ENCODE peak calls at places on chromosomes 3 and 15, in six cellular contexts. One of them, this sample, is unnamed.

GRCh38 chr3:123290962-123291361 is 89.2 kb downstream of the SEC22A start:
- DNase-seq in HL-60: no peak
- DNase-seq in AG04450: no peak
- DNase-seq in PC-3: no peak
- DNase-seq in upper lobe of right lung: no peak
- DNase-seq in lung: no peak
- DNase-seq in this sample: no peak

GRCh38 chr15:37636736-37637135 is 297.7 kb upstream of the TMCO5A start:
- DNase-seq in PC-3: no peak
- DNase-seq in AG04450: no peak
- DNase-seq in lung: no peak
- DNase-seq in upper lobe of right lung: no peak
- DNase-seq in HL-60: no peak
- DNase-seq in this sample: no peak

GRCh38 chr15:100727291-100727851 is 125.0 kb downstream of the ASB7 start:
- DNase-seq in HL-60: no peak
- DNase-seq in PC-3: no peak
- DNase-seq in upper lobe of right lung: no peak
- DNase-seq in lung: peak
- DNase-seq in AG04450: no peak
- DNase-seq in this sample: no peak

GRCh38 chr15:88218557-88219214 is 37.9 kb downstream of the NTRK3 start:
- DNase-seq in HL-60: no peak
- DNase-seq in AG04450: no peak
- DNase-seq in lung: no peak
- DNase-seq in PC-3: no peak
- DNase-seq in upper lobe of right lung: no peak
- DNase-seq in this sample: no peak

GRCh38 chr15:29134641-29135071 is 135.0 kb downstream of the NSMCE3 start:
- DNase-seq in PC-3: no peak
- DNase-seq in upper lobe of right lung: no peak
- DNase-seq in AG04450: no peak
- DNase-seq in lung: no peak
- DNase-seq in HL-60: no peak
- DNase-seq in this sample: no peak

GRCh38 chr15:98946301-98947255 is 61.0 kb downstream of the PGPEP1L start:
- DNase-seq in lung: no peak
- DNase-seq in AG04450: no peak
- DNase-seq in PC-3: no peak
- DNase-seq in upper lobe of right lung: no peak
- DNase-seq in HL-60: no peak
- DNase-seq in this sample: no peak

GRCh38 chr15:36643551-36643950 is 64.1 kb downstream of the CDIN1 start:
- DNase-seq in PC-3: peak
- DNase-seq in upper lobe of right lung: no peak
- DNase-seq in lung: no peak
- DNase-seq in HL-60: no peak
- DNase-seq in AG04450: no peak
- DNase-seq in this sample: no peak

GRCh38 chr3:194328080-194328571 is 23.0 kb downstream of the CPN2 start:
- DNase-seq in lung: no peak
- DNase-seq in AG04450: no peak
- DNase-seq in PC-3: peak
- DNase-seq in HL-60: no peak
- DNase-seq in upper lobe of right lung: no peak
- DNase-seq in this sample: peak

GRCh38 chr3:107660316-107660976 is 137.7 kb downstream of the BBX start:
- DNase-seq in HL-60: no peak
- DNase-seq in PC-3: peak
- DNase-seq in upper lobe of right lung: no peak
- DNase-seq in AG04450: no peak
- DNase-seq in lung: no peak
- DNase-seq in this sample: no peak

GRCh38 chr3:164852866-164853265 is 225.4 kb downstream of the SI start:
- DNase-seq in AG04450: no peak
- DNase-seq in upper lobe of right lung: no peak
- DNase-seq in PC-3: no peak
- DNase-seq in lung: no peak
- DNase-seq in HL-60: no peak
- DNase-seq in this sample: no peak

GRCh38 chr15:84034831-84035753 is 200.5 kb upstream of the GOLGA6L4 start:
- DNase-seq in lung: no peak
- DNase-seq in HL-60: no peak
- DNase-seq in PC-3: peak
- DNase-seq in upper lobe of right lung: no peak
- DNase-seq in AG04450: peak
- DNase-seq in this sample: no peak

GRCh38 chr3:107235193-107235922 is 141.9 kb upstream of the CCDC54 start:
- DNase-seq in lung: no peak
- DNase-seq in upper lobe of right lung: no peak
- DNase-seq in PC-3: no peak
- DNase-seq in HL-60: no peak
- DNase-seq in AG04450: no peak
- DNase-seq in this sample: peak

GRCh38 chr15:81023483-81024264 is 23.0 kb downstream of the TLNRD1 start:
- DNase-seq in PC-3: peak
- DNase-seq in lung: peak
- DNase-seq in upper lobe of right lung: peak
- DNase-seq in HL-60: peak
- DNase-seq in AG04450: no peak
- DNase-seq in this sample: peak

GRCh38 chr15:92161039-92161670 is 232.5 kb upstream of the ST8SIA2 start:
- DNase-seq in HL-60: no peak
- DNase-seq in PC-3: no peak
- DNase-seq in AG04450: no peak
- DNase-seq in upper lobe of right lung: no peak
- DNase-seq in lung: no peak
- DNase-seq in this sample: no peak

GRCh38 chr3:38645601-38646000 is 3.9 kb downstream of the SCN5A start:
- DNase-seq in upper lobe of right lung: no peak
- DNase-seq in HL-60: no peak
- DNase-seq in PC-3: no peak
- DNase-seq in lung: no peak
- DNase-seq in AG04450: no peak
- DNase-seq in this sample: no peak

GRCh38 chr3:115899050-115899449 is 275.7 kb downstream of the GAP43 start:
- DNase-seq in upper lobe of right lung: no peak
- DNase-seq in AG04450: no peak
- DNase-seq in lung: no peak
- DNase-seq in PC-3: no peak
- DNase-seq in HL-60: no peak
- DNase-seq in this sample: no peak

GRCh38 chr15:61057830-61058529 is 171.1 kb downstream of the RORA start:
- DNase-seq in PC-3: no peak
- DNase-seq in HL-60: no peak
- DNase-seq in AG04450: no peak
- DNase-seq in lung: no peak
- DNase-seq in upper lobe of right lung: no peak
- DNase-seq in this sample: peak

GRCh38 chr3:188411750-188412149 is 257.8 kb downstream of the LPP start:
- DNase-seq in AG04450: no peak
- DNase-seq in PC-3: no peak
- DNase-seq in upper lobe of right lung: no peak
- DNase-seq in lung: no peak
- DNase-seq in HL-60: no peak
- DNase-seq in this sample: no peak

GRCh38 chr15:67090297-67091072 is 25.1 kb downstream of the SMAD3 start:
- DNase-seq in AG04450: no peak
- DNase-seq in PC-3: no peak
- DNase-seq in HL-60: no peak
- DNase-seq in upper lobe of right lung: no peak
- DNase-seq in lung: no peak
- DNase-seq in this sample: no peak

GRCh38 chr3:137772231-137772617 is 8.1 kb downstream of the SOX14 start:
- DNase-seq in PC-3: no peak
- DNase-seq in AG04450: no peak
- DNase-seq in HL-60: no peak
- DNase-seq in upper lobe of right lung: no peak
- DNase-seq in lung: no peak
- DNase-seq in this sample: no peak

GRCh38 chr3:134904333-134904771 is 109.3 kb downstream of the EPHB1 start:
- DNase-seq in PC-3: no peak
- DNase-seq in AG04450: no peak
- DNase-seq in HL-60: no peak
- DNase-seq in lung: no peak
- DNase-seq in upper lobe of right lung: no peak
- DNase-seq in this sample: no peak

GRCh38 chr3:79314962-79315361 is 452.8 kb downstream of the ROBO1 start:
- DNase-seq in lung: no peak
- DNase-seq in AG04450: no peak
- DNase-seq in upper lobe of right lung: no peak
- DNase-seq in PC-3: no peak
- DNase-seq in HL-60: no peak
- DNase-seq in this sample: peak

GRCh38 chr15:55221090-55222011 is 24.6 kb upstream of the RSL24D1 start:
- DNase-seq in AG04450: peak
- DNase-seq in HL-60: peak
- DNase-seq in lung: peak
- DNase-seq in PC-3: peak
- DNase-seq in upper lobe of right lung: no peak
- DNase-seq in this sample: no peak

GRCh38 chr15:62104846-62105245 is 38.1 kb downstream of the C2CD4A start:
- DNase-seq in HL-60: no peak
- DNase-seq in lung: no peak
- DNase-seq in upper lobe of right lung: no peak
- DNase-seq in AG04450: no peak
- DNase-seq in PC-3: no peak
- DNase-seq in this sample: no peak

GRCh38 chr3:155917781-155918180 is 47.3 kb downstream of the GMPS start:
- DNase-seq in AG04450: no peak
- DNase-seq in upper lobe of right lung: no peak
- DNase-seq in HL-60: no peak
- DNase-seq in PC-3: no peak
- DNase-seq in lung: no peak
- DNase-seq in this sample: no peak

GRCh38 chr15:71125831-71126453 is 10.7 kb downstream of the THSD4 start:
- DNase-seq in PC-3: no peak
- DNase-seq in lung: no peak
- DNase-seq in upper lobe of right lung: no peak
- DNase-seq in AG04450: no peak
- DNase-seq in HL-60: no peak
- DNase-seq in this sample: no peak

GRCh38 chr3:170848294-170848917 is 21.6 kb downstream of the RPL22L1 start:
- DNase-seq in AG04450: no peak
- DNase-seq in HL-60: no peak
- DNase-seq in upper lobe of right lung: no peak
- DNase-seq in lung: no peak
- DNase-seq in PC-3: peak
- DNase-seq in this sample: no peak

GRCh38 chr3:186974824-186975281 is 44.5 kb downstream of the ST6GAL1 start:
- DNase-seq in upper lobe of right lung: no peak
- DNase-seq in PC-3: no peak
- DNase-seq in AG04450: no peak
- DNase-seq in HL-60: no peak
- DNase-seq in lung: no peak
- DNase-seq in this sample: no peak

GRCh38 chr3:186979837-186980236 is 49.5 kb downstream of the ST6GAL1 start:
- DNase-seq in HL-60: no peak
- DNase-seq in AG04450: no peak
- DNase-seq in lung: no peak
- DNase-seq in PC-3: peak
- DNase-seq in upper lobe of right lung: no peak
- DNase-seq in this sample: no peak

GRCh38 chr3:186975726-186976125 is 45.4 kb downstream of the ST6GAL1 start:
- DNase-seq in lung: no peak
- DNase-seq in upper lobe of right lung: no peak
- DNase-seq in AG04450: no peak
- DNase-seq in PC-3: no peak
- DNase-seq in HL-60: no peak
- DNase-seq in this sample: no peak

GRCh38 chr3:186978712-186979111 is 48.4 kb downstream of the ST6GAL1 start:
- DNase-seq in upper lobe of right lung: no peak
- DNase-seq in lung: no peak
- DNase-seq in PC-3: no peak
- DNase-seq in AG04450: no peak
- DNase-seq in HL-60: no peak
- DNase-seq in this sample: no peak

DNA sequence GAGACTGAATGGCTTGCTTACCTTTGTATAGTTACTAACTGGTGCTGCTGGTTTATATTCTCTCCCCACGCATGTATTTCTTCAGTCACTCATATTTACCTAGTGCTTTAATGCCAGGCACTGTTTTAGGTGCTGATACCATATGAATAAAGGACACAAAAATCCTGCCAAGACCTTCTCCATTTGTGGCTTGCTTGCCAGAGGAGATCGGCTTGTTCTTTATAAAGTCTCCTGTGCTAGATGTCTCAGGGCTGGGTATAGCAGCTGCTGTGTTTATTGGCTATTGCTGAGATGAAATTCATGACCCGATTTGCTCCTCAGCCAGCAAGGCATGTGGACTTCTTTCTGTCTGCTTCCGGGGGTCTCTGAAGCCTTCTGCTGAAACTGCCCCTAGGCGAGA is 46.5 kb downstream of the ST6GAL1 start:
- DNase-seq in upper lobe of right lung: no peak
- DNase-seq in AG04450: no peak
- DNase-seq in lung: no peak
- DNase-seq in HL-60: no peak
- DNase-seq in PC-3: no peak
- DNase-seq in this sample: no peak
- H3K4me3 ChIP-seq in upper lobe of right lung: no peak
- H3K4me3 ChIP-seq in AG04450: no peak
- H3K4me3 ChIP-seq in lung: no peak
- H3K4me3 ChIP-seq in HL-60: no peak
- H3K4me3 ChIP-seq in PC-3: no peak
- H3K4me3 ChIP-seq in this sample: no peak

GRCh38 chr3:177676148-177676547 is 478.9 kb upstream of the TBL1XR1 start:
- DNase-seq in HL-60: no peak
- DNase-seq in upper lobe of right lung: no peak
- DNase-seq in PC-3: no peak
- DNase-seq in AG04450: no peak
- DNase-seq in lung: no peak
- DNase-seq in this sample: no peak
- H3K4me3 ChIP-seq in HL-60: no peak
- H3K4me3 ChIP-seq in upper lobe of right lung: no peak
- H3K4me3 ChIP-seq in PC-3: no peak
- H3K4me3 ChIP-seq in AG04450: no peak
- H3K4me3 ChIP-seq in lung: no peak
- H3K4me3 ChIP-seq in this sample: no peak

DNA sequence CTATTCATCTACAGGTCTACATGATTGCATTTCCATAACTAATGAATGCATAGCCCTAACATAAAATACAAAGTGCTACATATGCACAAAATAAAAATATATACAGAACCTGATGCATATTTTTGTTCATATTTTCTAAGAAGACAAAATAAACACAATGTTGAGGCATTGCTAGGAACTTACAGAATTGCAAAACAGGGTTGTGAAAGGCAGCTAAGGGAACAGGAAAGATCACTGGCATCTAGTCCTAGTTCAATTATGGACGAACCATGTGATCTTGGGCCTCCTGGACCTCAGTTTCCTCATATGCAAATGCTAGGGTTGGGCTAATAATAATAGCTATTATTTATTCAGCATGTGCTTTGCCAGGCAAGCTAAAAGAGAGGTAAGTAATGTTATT is 15.5 kb upstream of the NCEH1 start:
- DNase-seq in upper lobe of right lung: no peak
- DNase-seq in HL-60: no peak
- DNase-seq in lung: no peak
- DNase-seq in AG04450: no peak
- DNase-seq in PC-3: no peak
- DNase-seq in this sample: no peak
- H3K4me3 ChIP-seq in upper lobe of right lung: no peak
- H3K4me3 ChIP-seq in HL-60: no peak
- H3K4me3 ChIP-seq in lung: no peak
- H3K4me3 ChIP-seq in AG04450: no peak
- H3K4me3 ChIP-seq in PC-3: no peak
- H3K4me3 ChIP-seq in this sample: no peak

GRCh38 chr15:79209690-79210089 is 72.8 kb upstream of the ANKRD34C start:
- DNase-seq in upper lobe of right lung: no peak
- DNase-seq in HL-60: no peak
- DNase-seq in lung: no peak
- DNase-seq in PC-3: no peak
- DNase-seq in AG04450: no peak
- DNase-seq in this sample: no peak
- H3K4me3 ChIP-seq in upper lobe of right lung: no peak
- H3K4me3 ChIP-seq in HL-60: no peak
- H3K4me3 ChIP-seq in lung: no peak
- H3K4me3 ChIP-seq in PC-3: no peak
- H3K4me3 ChIP-seq in AG04450: no peak
- H3K4me3 ChIP-seq in this sample: no peak